ENCODE peak calls at places on chromosome 14, in seven cellular contexts. M is A549, D is testis, Y is tibial artery, F is PC-3, A is colonic mucosa, V is neural progenitor cell. S is an unnamed sample.

GRCh38 chr14:56342419-56342901 is 224.2 kb downstream of the PELI2 start:
- DNase-seq in Y (no peak), A (no peak), V (no peak), M (no peak), F (no peak), D (no peak), S (no peak)

GRCh38 chr14:96999654-97000155 is 202.5 kb downstream of the VRK1 start:
- DNase-seq in D (no peak), M (no peak), F (no peak), V (no peak), A (no peak), Y (no peak), S (no peak)

GRCh38 chr14:77100961-77101360 is 2.9 kb downstream of the CIPC start:
- DNase-seq in A (no peak), V (no peak), M (no peak), D (no peak), F (no peak), Y (no peak), S (no peak)

GRCh38 chr14:72615511-72616121 is 278.3 kb downstream of the DPF3 start:
- DNase-seq in V (no peak), Y (no peak), M (no peak), F (peak; percentile 79), A (peak; percentile 12), D (no peak), S (no peak)

GRCh38 chr14:104283197-104284106 is 145.1 kb downstream of the KIF26A start:
- DNase-seq in A (peak; percentile 84), D (no peak), V (peak; percentile 51), F (no peak), Y (peak; percentile 51), M (no peak), S (peak; percentile 25)

GRCh38 chr14:97281741-97282140 is 484.6 kb downstream of the VRK1 start:
- DNase-seq in F (no peak), A (no peak), Y (no peak), M (no peak), V (no peak), D (no peak), S (no peak)

GRCh38 chr14:26709019-26709418 is 111.2 kb upstream of the NOVA1 start:
- DNase-seq in M (no peak), A (no peak), D (no peak), F (peak; percentile 65), V (no peak), Y (no peak), S (no peak)

GRCh38 chr14:72638021-72638420 is 255.9 kb downstream of the DPF3 start:
- DNase-seq in F (peak; percentile 91), D (no peak), V (no peak), A (no peak), Y (no peak), M (peak; percentile 19), S (no peak)

GRCh38 chr14:93332032-93332852 is 594 bp downstream of the BTBD7 start:
- DNase-seq in F (peak; percentile 46), V (peak; percentile 85), Y (peak; percentile 80), M (no peak), D (peak; percentile 48), A (peak; percentile 54), S (peak; percentile 63)

GRCh38 chr14:54981698-54982097 is 45.2 kb downstream of the WDHD1 start:
- DNase-seq in M (no peak), A (no peak), F (peak; percentile 42), D (no peak), V (no peak), Y (no peak), S (no peak)

GRCh38 chr14:55609681-55610080 is 29.7 kb downstream of the KTN1 start:
- DNase-seq in D (no peak), Y (no peak), F (peak; percentile 82), V (peak; percentile 62), M (no peak), A (no peak), S (no peak)

GRCh38 chr14:105536691-105537579 is 10.6 kb downstream of the TMEM121 start:
- DNase-seq in F (peak; percentile 19), V (no peak), D (no peak), A (no peak), Y (peak; percentile 61), M (no peak), S (no peak)

GRCh38 chr14:92325835-92326234 is 2.9 kb downstream of the SLC24A4 start:
- DNase-seq in A (no peak), M (no peak), V (no peak), D (peak; percentile 28), Y (no peak), F (no peak), S (peak; percentile 7)

GRCh38 chr14:23457587-23458445 is 11.7 kb upstream of the NGDN start:
- DNase-seq in F (peak; percentile 61), V (no peak), Y (no peak), M (no peak), D (no peak), A (peak; percentile 71), S (peak; percentile 52)

GRCh38 chr14:93533864-93534263 is 103.1 kb downstream of the UNC79 start:
- DNase-seq in Y (no peak), D (no peak), M (no peak), V (no peak), F (no peak), A (no peak), S (no peak)

GRCh38 chr14:22915886-22916521 is 2.9 kb downstream of the RBM23 start:
- DNase-seq in Y (no peak), M (no peak), F (no peak), A (no peak), D (no peak), V (no peak), S (peak; percentile 29)

GRCh38 chr14:33848706-33849454 is 102.0 kb downstream of the EGLN3 start:
- DNase-seq in A (peak; percentile 78), Y (peak; percentile 73), F (peak; percentile 91), D (peak; percentile 82), M (peak; percentile 51), V (peak; percentile 94), S (peak; percentile 83)

DNA sequence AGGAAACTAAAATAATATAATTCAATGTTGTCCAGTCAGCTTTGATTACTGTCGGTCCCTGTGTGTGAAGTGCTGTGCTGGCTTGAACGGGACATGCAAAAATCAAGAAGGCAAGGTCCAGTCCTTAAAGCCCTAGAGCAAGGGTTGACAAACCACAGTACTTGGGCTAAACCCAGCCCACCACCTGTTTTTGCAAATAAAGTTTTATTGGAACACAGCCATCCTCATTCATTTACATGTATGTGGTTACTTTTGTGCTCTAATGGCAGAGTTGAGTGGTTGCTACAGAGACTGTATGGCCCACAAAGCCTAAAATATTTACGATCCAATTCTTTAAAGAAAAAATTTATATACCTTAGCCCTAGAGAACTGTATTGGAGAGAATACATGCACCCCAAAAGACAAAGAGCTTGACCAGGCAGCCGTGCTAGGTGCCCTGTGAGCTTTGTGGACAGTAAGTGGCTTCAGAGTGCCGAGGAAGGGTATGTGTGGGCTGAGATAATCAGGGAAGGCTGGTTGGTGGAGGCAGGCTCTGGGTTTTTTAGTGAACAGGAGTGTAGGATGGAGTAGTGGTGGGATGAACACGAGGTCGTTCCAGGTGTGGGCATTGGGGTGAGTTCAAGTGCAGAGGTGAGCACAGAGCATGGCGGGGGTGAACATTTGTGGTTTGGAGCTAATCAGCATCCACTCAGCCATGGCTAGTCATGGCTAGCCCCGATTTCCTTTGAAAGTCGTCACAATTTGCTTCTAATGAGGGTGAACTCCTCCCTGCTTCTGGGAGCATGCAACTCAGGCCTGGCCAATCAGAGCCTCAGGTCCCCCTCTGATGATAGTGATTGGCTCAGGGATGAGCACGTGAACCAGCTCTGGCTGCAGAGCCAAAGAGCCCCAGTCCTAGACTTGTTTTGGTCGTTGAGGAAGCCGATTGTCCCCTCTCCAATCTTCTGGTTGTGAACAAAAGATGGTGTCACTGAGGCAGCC is 40.9 kb upstream of the TCL1B start:
- DNase-seq in A (no peak), V (no peak), F (no peak), M (no peak), D (peak; percentile 56), Y (no peak), S (no peak)
- H3K4me1 ChIP-seq in A (no peaks in the 10 kb centered on the region), V (no peaks in the 10 kb centered on the region), F (no peaks in the 10 kb centered on the region), M (no peaks in the 10 kb centered on the region), D (no peaks in the 10 kb centered on the region), Y (no peaks in the 10 kb centered on the region), S (no peaks in the 10 kb centered on the region)

GRCh38 chr14:68589447-68590232 is 203.2 kb downstream of the ZFP36L1 start:
- DNase-seq in Y (peak; percentile 75), F (no peak), A (no peak), M (no peak), V (no peak), D (peak; percentile 78), S (no peak)

GRCh38 chr14:68591786-68592185 is 201.1 kb downstream of the ZFP36L1 start:
- DNase-seq in D (no peak), V (no peak), Y (peak; percentile 15), M (no peak), A (no peak), F (no peak), S (no peak)

GRCh38 chr14:68592948-68593347 is 199.9 kb downstream of the ZFP36L1 start:
- DNase-seq in D (no peak), A (no peak), M (no peak), V (no peak), Y (peak; percentile 13), F (no peak), S (no peak)

GRCh38 chr14:68593806-68594536 is 198.9 kb downstream of the ZFP36L1 start:
- DNase-seq in V (peak; percentile 32), D (no peak), A (no peak), Y (peak; percentile 21), F (no peak), M (no peak), S (peak; percentile 55)

DNA sequence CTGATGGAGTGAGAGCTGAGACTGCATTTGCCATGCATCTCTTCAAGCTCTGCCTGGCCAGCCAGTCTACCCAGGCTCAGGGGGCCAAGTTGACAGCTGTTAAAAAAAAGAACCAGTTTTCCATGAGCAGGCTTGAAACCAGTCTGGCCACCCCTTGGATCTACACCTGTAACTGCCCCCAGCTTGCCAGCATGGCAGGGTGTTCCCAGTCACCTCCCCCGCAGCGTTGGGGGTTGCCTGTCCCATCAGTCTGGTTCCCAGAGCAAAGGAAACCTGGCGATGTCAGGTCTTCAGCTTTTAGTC is 202.7 kb downstream of the ZFP36L1 start:
- DNase-seq in D (no peak), F (no peak), Y (peak; percentile 60), A (no peak), V (no peak), M (no peak), S (no peak)
- H3K4me3 ChIP-seq in D (no peak overlapping the region), F (no peak overlapping the region), Y (no peak overlapping the region), A (no peak overlapping the region), V (no peak overlapping the region), M (no peak overlapping the region), S (no peak overlapping the region)

DNA sequence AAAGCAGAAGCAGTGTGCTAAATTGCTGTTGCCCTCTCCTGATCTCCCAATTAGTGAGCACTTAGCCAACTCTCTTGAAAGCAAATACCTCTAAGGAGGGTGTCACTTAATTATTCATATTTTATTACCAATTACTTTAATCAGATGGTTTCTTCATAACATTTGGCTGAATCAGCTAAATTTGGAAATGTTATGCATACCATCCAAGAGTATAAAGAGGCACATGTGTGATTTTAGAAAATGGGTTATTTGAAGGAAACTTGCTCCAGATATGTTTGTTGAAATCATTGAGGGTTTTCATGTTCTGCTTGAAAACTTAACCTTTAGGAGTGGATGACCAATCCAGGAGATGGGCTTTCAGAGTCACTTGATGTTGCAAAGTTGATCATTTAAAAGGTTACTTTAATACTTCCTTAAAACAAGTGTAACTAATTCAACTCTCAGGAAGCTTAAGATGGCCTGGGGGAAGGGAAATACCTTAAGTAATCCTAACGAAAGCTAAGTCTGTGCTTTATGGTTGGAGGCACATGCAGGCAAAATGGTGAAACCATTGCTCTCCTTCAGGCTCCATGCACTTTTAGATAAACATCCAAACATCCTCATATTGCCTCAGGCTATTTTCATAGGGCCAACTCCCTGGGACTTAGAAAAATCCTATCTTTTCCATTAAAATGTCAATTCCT is 434.5 kb downstream of the MDGA2 start:
- DNase-seq in Y (no peak), A (no peak), M (no peak), V (peak; percentile 7), D (no peak), F (no peak), S (no peak)
- TF ChIP-seq CTCF in Y (no peak), A (no peak), M (no peak), V (no peak), D (no peak), F (no peak), S (no peak)

GRCh38 chr14:44960646-44961045 is 1.1 kb downstream of the KLHL28 start:
- DNase-seq in F (no peak), A (no peak), M (no peak), V (no peak), Y (no peak), D (no peak), S (no peak)
- H3K4me1 ChIP-seq in F (peaks cover 32% of the 10 kb centered on the region), A (peaks cover 21% of the 10 kb centered on the region), M (peaks cover 30% of the 10 kb centered on the region), V (peaks cover 7% of the 10 kb centered on the region), Y (no peaks in the 10 kb centered on the region), D (peaks cover 11% of the 10 kb centered on the region), S (no peaks in the 10 kb centered on the region)